ENCODE peak calls at places on chromosomes 5 and 9, in four cellular contexts. S is progenitor cell of endocrine pancreas, F is AG10803, A is cardiac fibroblast. E is an unnamed sample.

GRCh38 chr5:179115845-179116524 is 55.8 kb downstream of the ZNF354C start:
- DNase-seq in S (no peak), F (no peak), A (no peak), E (peak)

GRCh38 chr9:112051812-112052211 is 123.3 kb downstream of the SUSD1 start:
- DNase-seq in S (no peak), F (peak), A (no peak), E (peak)

GRCh38 chr5:54663876-54664275 is 146.3 kb downstream of the SNX18 start:
- DNase-seq in S (no peak), F (peak), A (peak), E (no peak)

GRCh38 chr9:126326228-126327015 is at the start of gene MVB12B:
- DNase-seq in S (peak), F (peak), A (peak), E (peak)

GRCh38 chr9:89993678-89994630 is 389.1 kb downstream of the GADD45G start:
- DNase-seq in S (no peak), F (peak), A (no peak), E (peak)

GRCh38 chr5:68074048-68074632 is 141.4 kb upstream of the PIK3R1 start:
- DNase-seq in S (no peak), F (no peak), A (peak), E (no peak)

GRCh38 chr5:81428866-81429265 is 34.9 kb upstream of the ACOT12 start:
- DNase-seq in S (no peak), F (no peak), A (no peak), E (no peak)

GRCh38 chr5:180208435-180209081 is 453 bp downstream of the RASGEF1C start:
- DNase-seq in S (no peak), F (no peak), A (peak), E (peak)

GRCh38 chr9:95313010-95313498 is 4.5 kb downstream of the FANCC start:
- DNase-seq in S (peak), F (peak), A (peak), E (peak)

GRCh38 chr9:89748831-89749499 is 144.2 kb downstream of the GADD45G start:
- DNase-seq in S (no peak), F (no peak), A (no peak), E (no peak)

GRCh38 chr9:129481824-129482511 is 138.9 kb downstream of the C9orf50 start:
- DNase-seq in S (no peak), F (peak), A (peak), E (peak)

GRCh38 chr5:142008813-142009212 is 4.0 kb downstream of the GNPDA1 start:
- DNase-seq in S (no peak), F (no peak), A (no peak), E (no peak)

GRCh38 chr9:134604834-134605233 is 36.8 kb upstream of the COL5A1 start:
- DNase-seq in S (no peak), F (no peak), A (no peak), E (no peak)

GRCh38 chr9:107739601-107740082 is 250.1 kb upstream of the KLF4 start:
- DNase-seq in S (no peak), F (peak), A (peak), E (no peak)

GRCh38 chr5:81268797-81269196 is 32.6 kb upstream of the ZCCHC9 start:
- DNase-seq in S (no peak), F (peak), A (peak), E (no peak)

GRCh38 chr5:123628860-123629544 is 117.0 kb downstream of the CSNK1G3 start:
- DNase-seq in S (no peak), F (no peak), A (no peak), E (no peak)

GRCh38 chr5:162684145-162684544 is 616.6 kb downstream of the GABRG2 start:
- DNase-seq in S (no peak), F (no peak), A (no peak), E (no peak)

GRCh38 chr5:158152151-158152550 is 293.2 kb upstream of the CLINT1 start:
- DNase-seq in S (no peak), F (peak), A (no peak), E (no peak)

GRCh38 chr5:177300971-177301370 is 2.5 kb downstream of the RAB24 start:
- DNase-seq in S (no peak), F (no peak), A (no peak), E (no peak)

GRCh38 chr9:84314306-84314705 is 26.3 kb downstream of the SLC28A3 start:
- DNase-seq in S (no peak), F (peak), A (no peak), E (no peak)

GRCh38 chr5:10719965-10720364 is 41.1 kb downstream of the DAP start:
- DNase-seq in S (no peak), F (peak), A (no peak), E (no peak)

GRCh38 chr5:61272688-61273087 is 59.4 kb upstream of the ZSWIM6 start:
- DNase-seq in S (no peak), F (no peak), A (no peak), E (no peak)

GRCh38 chr9:13873212-13873611 is 440.7 kb downstream of the NFIB start:
- DNase-seq in S (no peak), F (no peak), A (no peak), E (no peak)

GRCh38 chr9:79020266-79020665 is 551.5 kb upstream of the TLE4 start:
- DNase-seq in S (no peak), F (no peak), A (no peak), E (no peak)

GRCh38 chr5:52988335-52989024 is 672 bp upstream of the ITGA2 start:
- DNase-seq in S (no peak), F (no peak), A (no peak), E (no peak)

GRCh38 chr5:173919443-173919842 is 31.3 kb downstream of the CPEB4 start:
- DNase-seq in S (no peak), F (no peak), A (peak), E (no peak)

GRCh38 chr5:179930788-179931473 is 23.2 kb upstream of the TBC1D9B start:
- DNase-seq in S (no peak), F (no peak), A (no peak), E (no peak)

GRCh38 chr5:29016067-29016466 is 1977.7 kb upstream of the CDH9 start:
- DNase-seq in S (no peak), F (no peak), A (no peak), E (no peak)
- TF ChIP-seq CTCF in S (no peak), F (no peak), A (no peak), E (no peak)

DNA sequence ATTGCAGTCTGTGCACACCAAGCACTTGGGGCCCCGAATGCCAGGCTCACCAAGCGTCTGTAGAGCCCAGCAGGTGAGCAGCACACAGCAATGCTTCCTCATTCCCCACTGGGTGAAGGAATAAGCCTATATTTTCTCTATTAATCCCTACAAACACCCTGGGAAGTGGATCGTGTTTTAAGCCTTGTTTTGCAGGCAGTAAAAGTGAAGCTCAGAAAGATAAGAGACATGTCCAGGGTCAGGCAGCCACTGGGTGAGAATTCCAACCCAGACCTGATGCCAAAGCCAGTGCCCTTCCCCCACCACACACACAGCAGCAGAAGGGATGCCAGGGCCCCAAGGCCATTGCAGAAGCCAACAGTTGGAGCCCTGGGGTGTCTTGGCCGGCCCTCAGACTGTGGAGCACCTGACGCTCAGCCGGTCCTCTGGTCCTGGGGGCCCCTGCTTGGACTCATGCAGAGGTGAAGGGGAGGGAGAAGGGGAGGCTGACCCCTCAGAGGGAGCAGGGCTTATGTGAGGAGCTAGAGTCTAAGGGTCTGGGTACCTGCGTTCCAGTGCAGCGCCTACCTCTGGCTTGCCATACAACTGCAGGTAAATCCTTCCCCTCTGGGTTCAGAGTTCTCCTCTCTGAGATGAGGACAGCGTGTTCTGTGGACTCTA is 26.3 kb upstream of the SYNPO start:
- DNase-seq in S (no peak), F (no peak), A (no peak), E (peak)
- TF ChIP-seq CTCF in S (peak), F (peak), A (peak), E (peak)

DNA sequence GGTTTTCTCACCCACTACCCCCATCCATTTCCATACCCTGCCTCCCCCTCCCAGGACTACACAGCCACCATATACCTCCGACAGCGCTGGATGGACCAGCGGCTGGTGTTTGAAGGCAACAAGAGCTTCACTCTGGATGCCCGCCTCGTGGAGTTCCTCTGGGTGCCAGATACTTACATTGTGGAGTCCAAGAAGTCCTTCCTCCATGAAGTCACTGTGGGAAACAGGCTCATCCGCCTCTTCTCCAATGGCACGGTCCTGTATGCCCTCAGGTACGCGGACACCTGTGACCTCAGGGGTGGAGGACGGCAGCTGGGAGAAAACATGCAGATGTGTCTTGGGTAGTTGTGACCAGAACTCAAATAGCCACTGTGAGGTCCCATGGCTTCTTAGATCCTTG is 11.6 kb downstream of the GABRP start:
- DNase-seq in S (no peak), F (no peak), A (no peak), E (no peak)
- TF ChIP-seq CTCF in S (no peak), F (no peak), A (no peak), E (no peak)

GRCh38 chr5:139188558-139189270 is 9.5 kb downstream of the SIL1 start:
- DNase-seq in S (no peak), F (no peak), A (no peak), E (no peak)

GRCh38 chr5:139190125-139190524 is 8.0 kb downstream of the SIL1 start:
- DNase-seq in S (no peak), F (peak), A (peak), E (no peak)

GRCh38 chr5:139197710-139198669 is at the start of gene SIL1:
- DNase-seq in S (peak), F (peak), A (peak), E (peak)

GRCh38 chr5:139194486-139194885 is 3.7 kb downstream of the SIL1 start:
- DNase-seq in S (no peak), F (no peak), A (no peak), E (no peak)

GRCh38 chr5:139193928-139194327 is 4.2 kb downstream of the SIL1 start:
- DNase-seq in S (no peak), F (no peak), A (peak), E (peak)
- TF ChIP-seq CTCF in S (peak), F (peak), A (peak), E (peak)

GRCh38 chr5:169160405-169160901 is 140.5 kb downstream of the SLIT3 start:
- DNase-seq in S (no peak), F (peak), A (peak), E (no peak)
- TF ChIP-seq CTCF in S (peak), F (peak), A (no peak), E (peak)

DNA sequence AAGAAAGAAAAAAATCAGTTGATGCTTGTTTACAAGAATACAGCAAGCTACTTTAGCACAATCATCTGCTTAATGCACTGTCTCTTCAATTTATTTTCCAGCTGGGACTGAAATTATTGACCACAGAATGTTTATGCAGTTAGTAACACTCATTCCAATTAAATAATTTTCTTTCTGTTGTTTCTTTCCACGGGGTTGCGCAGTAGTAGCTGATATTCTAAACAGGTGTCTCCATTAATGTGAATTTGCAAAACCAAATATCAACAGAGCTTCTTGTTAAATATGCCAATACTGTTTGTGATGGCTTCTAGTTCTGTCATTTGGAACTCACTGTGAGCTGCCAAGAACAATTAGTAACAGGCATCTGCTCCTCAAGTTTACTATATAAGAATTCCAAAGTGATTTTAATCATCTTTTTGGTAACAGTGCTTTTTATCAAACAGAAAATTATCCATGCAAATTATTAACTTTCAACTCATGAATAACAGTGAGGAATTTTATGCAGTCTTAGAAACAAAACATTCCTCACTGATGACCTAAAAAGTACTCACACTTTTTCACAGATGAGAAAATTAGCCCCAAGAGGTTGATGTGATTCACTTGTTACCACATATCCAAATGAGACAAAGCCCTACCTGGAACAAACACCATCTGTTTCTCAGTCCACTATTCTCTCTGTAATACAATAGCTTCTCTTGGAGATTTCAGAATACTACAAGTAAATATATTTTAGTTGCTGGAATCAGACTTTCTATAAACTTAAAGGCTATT is 567.6 kb upstream of the RGMB start:
- DNase-seq in S (no peak), F (peak), A (no peak), E (no peak)
- TF ChIP-seq CTCF in S (no peak), F (no peak), A (no peak), E (no peak)

GRCh38 chr9:18060304-18060934 is 413.5 kb upstream of the ADAMTSL1 start:
- DNase-seq in S (no peak), F (no peak), A (no peak), E (no peak)
- TF ChIP-seq CTCF in S (peak), F (no peak), A (peak), E (peak)

GRCh38 chr5:136132087-136132486 is 558 bp upstream of the SMAD5 start:
- DNase-seq in S (no peak), F (peak), A (peak), E (peak)

GRCh38 chr5:136133416-136134383 is 1.1 kb downstream of the SMAD5 start:
- DNase-seq in S (peak), F (peak), A (peak), E (peak)

GRCh38 chr5:136130581-136130980 is 2.1 kb upstream of the SMAD5 start:
- DNase-seq in S (no peak), F (no peak), A (no peak), E (no peak)

GRCh38 chr5:136134653-136135052 is 2.0 kb downstream of the SMAD5 start:
- DNase-seq in S (no peak), F (no peak), A (no peak), E (no peak)

DNA sequence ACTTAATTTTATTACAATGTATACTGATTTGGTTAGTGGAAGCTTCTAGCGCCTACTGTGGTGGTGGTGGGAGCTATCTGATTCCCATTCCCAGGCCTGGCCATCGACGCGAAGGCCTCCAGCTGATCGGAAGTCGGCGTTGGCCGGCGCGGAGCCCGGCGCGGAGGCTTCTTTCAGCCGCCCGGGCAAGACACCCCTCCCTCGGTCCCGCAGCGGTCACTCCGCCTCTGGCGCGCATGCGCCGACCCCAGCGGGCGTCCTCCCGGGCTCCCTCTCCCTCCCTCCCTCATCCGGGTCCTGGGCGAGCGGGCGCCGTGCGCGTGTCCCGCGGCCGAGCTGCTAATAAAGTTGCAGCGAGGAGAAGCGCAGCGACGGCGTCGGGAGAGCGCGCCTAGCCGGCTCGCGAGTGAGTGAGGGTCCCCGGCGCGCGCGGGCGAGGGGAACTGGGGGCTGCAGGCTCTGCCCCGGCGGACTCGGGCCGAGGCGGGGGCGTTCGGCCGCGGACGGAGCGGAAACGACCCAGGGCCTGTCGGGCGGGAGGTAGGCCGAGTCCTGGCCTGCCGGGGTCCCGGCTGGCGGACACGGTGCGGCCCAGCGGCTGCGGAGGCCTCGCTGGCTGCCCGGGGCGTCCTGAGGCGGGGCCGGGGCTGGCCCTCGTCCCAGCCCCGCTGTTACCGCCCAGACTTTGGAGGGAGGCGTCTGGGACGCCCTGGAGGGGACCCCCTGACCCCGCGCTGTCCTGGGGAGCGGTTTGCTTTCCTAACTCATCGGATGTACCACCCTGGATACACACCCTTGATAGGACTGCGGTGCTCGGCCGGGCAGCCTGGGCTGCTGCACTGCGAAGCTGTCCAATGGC is at the start of gene SMAD5:
- DNase-seq in S (peak), F (peak), A (peak), E (peak)
- TF ChIP-seq CTCF in S (no peak), F (no peak), A (no peak), E (no peak)

GRCh38 chr9:114376586-114376985 is 11.2 kb downstream of the AKNA start:
- DNase-seq in S (no peak), F (no peak), A (no peak), E (no peak)

GRCh38 chr9:114373960-114374730 is 13.6 kb downstream of the AKNA start:
- DNase-seq in S (no peak), F (no peak), A (no peak), E (no peak)

GRCh38 chr9:114375386-114375785 is 12.4 kb downstream of the AKNA start:
- DNase-seq in S (no peak), F (no peak), A (no peak), E (no peak)

GRCh38 chr9:114372971-114373591 is 14.7 kb downstream of the AKNA start:
- DNase-seq in S (no peak), F (no peak), A (no peak), E (no peak)

GRCh38 chr9:114374936-114375335 is 12.8 kb downstream of the AKNA start:
- DNase-seq in S (no peak), F (no peak), A (no peak), E (no peak)
- TF ChIP-seq CTCF in S (no peak), F (no peak), A (no peak), E (no peak)